ENCODE peak calls at places on chromosomes 2 and 18, in nine cellular contexts. Z is gastrocnemius medialis, I is testis, J is OCI-LY7, W is type B pancreatic cell, G is chondrocyte, M is H9, F is lower lobe of right lung, S is astrocyte of the spinal cord. B is an unnamed sample.

GRCh38 chr2:127984551-127984950 is 43.3 kb downstream of the SAP130 start:
- DNase-seq in Z (no peak), I (no peak), J (no peak), W (no peak), G (no peak), M (no peak), F (no peak), S (no peak), B (no peak)

GRCh38 chr2:158395166-158395565 is 61.4 kb downstream of the CCDC148 start:
- DNase-seq in Z (no peak), I (no peak), J (no peak), W (no peak), G (no peak), M (no peak), F (no peak), S (peak; percentile 20), B (no peak)

GRCh38 chr2:2791606-2792005 is 460.5 kb upstream of the MYT1L start:
- DNase-seq in Z (no peak), I (no peak), J (no peak), W (no peak), G (no peak), M (no peak), F (no peak), S (no peak), B (no peak)

GRCh38 chr2:206257861-206258260 is 16.6 kb upstream of the ZDBF2 start:
- DNase-seq in Z (no peak), I (no peak), J (no peak), W (no peak), G (no peak), M (no peak), F (no peak), S (no peak), B (no peak)

GRCh38 chr2:101533611-101534601 is 59.0 kb upstream of the RFX8 start:
- DNase-seq in Z (no peak), I (no peak), J (no peak), W (no peak), G (no peak), M (peak; percentile 59), F (no peak), S (peak; percentile 37), B (no peak)

GRCh38 chr2:70087703-70088507 is 628 bp downstream of the PCBP1 start:
- DNase-seq in Z (peak; percentile 68), I (peak; percentile 44), J (peak; percentile 61), W (peak; percentile 77), G (peak; percentile 90), M (peak; percentile 52), F (peak; percentile 77), S (peak; percentile 66), B (no peak)

GRCh38 chr2:218720048-218721041 is 9.7 kb downstream of the TTLL4 start:
- DNase-seq in Z (no peak), I (no peak), J (no peak), W (no peak), G (no peak), M (peak; percentile 45), F (no peak), S (no peak), B (no peak)

GRCh38 chr2:227503433-227504406 is 31.8 kb downstream of the AGFG1 start:
- DNase-seq in Z (peak; percentile 74), I (no peak), J (no peak), W (no peak), G (no peak), M (no peak), F (no peak), S (peak; percentile 61), B (no peak)

GRCh38 chr2:236193026-236193425 is 24.8 kb upstream of the GBX2 start:
- DNase-seq in Z (no peak), I (no peak), J (no peak), W (no peak), G (no peak), M (no peak), F (no peak), S (no peak), B (no peak)

DNA sequence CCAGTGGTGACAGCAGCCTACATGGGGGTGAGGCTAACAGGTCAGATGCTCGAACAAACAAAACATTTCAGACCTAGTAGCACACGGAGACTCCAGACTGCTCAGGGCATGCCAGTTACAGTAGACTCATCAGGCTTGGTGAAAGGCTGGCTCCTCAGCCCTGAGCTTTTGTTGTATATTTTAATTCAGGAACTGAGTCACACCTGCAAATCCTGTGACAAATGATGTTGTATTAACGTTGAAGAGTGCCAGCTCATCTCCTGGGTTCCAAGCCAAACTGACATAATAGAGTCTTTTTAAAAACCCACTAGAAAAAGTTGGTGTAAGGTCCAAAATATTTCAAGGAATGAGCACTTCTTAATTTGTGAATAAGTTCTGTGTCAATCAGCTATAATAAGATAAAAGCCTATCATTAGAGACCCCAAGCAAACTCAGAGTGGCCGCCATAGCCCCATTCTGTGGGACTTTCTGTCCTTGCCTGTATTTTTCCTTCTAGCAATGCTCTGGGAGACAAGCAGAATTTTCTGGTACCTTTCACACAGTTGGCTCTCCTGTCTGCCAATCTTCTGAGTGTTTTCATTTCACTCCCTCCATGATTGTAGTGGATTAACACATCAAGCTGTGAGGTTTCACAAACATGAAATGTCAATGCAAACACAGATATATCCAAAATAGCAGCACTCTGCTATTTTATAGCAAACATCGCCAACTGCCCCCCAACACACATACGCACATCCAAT is 65.1 kb downstream of the C1D start:
- DNase-seq in Z (no peak), I (no peak), J (no peak), W (no peak), G (no peak), M (no peak), F (no peak), S (peak; percentile 64), B (no peak)
- TF ChIP-seq CTCF in Z (no peak), I (no peak), J (no peak), W (no peak), G (no peak), M (no peak), F (no peak), S (no peak), B (no peak)

GRCh38 chr2:45826476-45826875 is 175.0 kb downstream of the PRKCE start:
- DNase-seq in Z (no peak), I (no peak), J (no peak), W (no peak), G (no peak), M (no peak), F (no peak), S (no peak), B (no peak)

GRCh38 chr2:45823723-45824206 is 172.3 kb downstream of the PRKCE start:
- DNase-seq in Z (peak; percentile 99), I (no peak), J (no peak), W (no peak), G (no peak), M (no peak), F (peak; percentile 78), S (no peak), B (no peak)

GRCh38 chr2:45822272-45822630 is 170.8 kb downstream of the PRKCE start:
- DNase-seq in Z (peak; percentile 42), I (no peak), J (no peak), W (no peak), G (no peak), M (no peak), F (no peak), S (peak; percentile 65), B (no peak)

GRCh38 chr2:45826889-45827635 is 175.6 kb downstream of the PRKCE start:
- DNase-seq in Z (peak; percentile 88), I (no peak), J (no peak), W (no peak), G (no peak), M (no peak), F (no peak), S (peak; percentile 57), B (no peak)

DNA sequence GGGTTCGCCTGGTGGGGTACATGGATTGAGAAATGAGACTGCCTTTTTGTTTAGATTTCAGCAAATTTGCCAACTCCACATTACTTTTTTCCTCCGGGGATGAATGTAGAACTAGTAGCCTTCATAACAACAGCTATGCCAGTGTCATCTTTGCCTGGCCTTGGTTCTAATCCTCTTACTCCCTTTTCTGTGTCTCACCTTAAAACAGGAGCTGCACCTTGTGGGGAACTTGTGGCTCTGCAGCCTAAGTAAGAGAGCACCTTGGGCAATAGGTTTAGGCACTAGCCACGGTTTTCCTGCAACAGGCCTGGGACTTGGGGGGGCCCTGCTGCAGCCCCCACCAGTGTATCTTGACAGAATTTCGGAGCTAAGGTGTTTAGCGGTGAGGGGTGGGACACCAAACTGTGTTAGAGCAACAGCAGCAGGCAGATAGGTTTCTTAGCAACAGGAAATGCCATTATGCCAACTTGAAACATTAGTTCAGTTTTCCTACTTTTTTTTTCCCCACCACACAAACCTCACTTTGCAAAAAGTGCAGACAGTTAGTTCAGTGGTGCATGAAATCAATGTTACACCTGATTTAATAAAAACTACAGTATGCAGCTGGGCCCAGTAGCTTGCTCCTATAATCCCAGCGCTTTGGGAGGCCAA is 173.7 kb downstream of the PRKCE start:
- DNase-seq in Z (no peak), I (no peak), J (peak; percentile 25), W (no peak), G (no peak), M (no peak), F (no peak), S (peak; percentile 56), B (no peak)
- TF ChIP-seq CTCF in Z (no peak), I (no peak), J (peak; percentile 23), W (no peak), G (no peak), M (peak; percentile 49), F (no peak), S (no peak), B (no peak)

DNA sequence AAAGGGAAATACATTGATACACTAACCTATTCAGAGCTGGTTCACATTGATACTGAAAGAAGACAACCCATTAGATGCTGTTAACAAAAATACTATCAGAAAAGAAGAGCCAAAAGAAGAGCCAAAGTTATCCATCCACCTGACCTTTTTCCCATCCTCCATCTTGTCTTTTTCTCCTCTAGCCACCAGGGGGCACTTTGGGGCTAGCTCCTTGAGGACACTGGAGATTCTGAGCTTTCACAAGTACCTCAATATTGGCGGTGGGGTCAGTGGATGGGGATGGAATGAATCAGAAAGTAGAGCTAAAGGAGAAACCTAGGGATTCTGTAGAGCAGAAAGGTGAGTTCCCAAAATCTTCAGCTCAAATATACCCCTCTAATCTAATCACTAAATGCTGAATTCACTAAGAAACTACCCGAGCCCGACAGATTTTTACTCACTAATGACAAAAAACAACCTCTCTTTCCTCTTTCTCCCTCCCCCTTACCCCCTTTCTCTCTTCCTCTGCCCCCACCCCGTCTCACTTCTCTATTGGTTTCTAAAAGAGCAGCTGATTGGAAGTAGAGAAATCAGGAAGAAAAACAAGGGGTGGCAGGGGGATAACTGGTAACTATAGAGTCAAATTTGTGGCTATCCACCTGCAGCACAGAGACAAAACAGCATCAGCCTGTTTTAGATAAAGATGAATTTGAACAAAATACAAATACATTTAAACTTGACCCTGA is 203.3 kb downstream of the TCF4 start:
- DNase-seq in Z (no peak), I (peak; percentile 60), J (peak; percentile 31), W (no peak), G (no peak), M (peak; percentile 54), F (no peak), S (peak; percentile 46), B (peak; percentile 28)
- TF ChIP-seq CTCF in Z (peak; percentile 36), I (peak; percentile 50), J (peak; percentile 75), W (peak; percentile 72), G (peak; percentile 79), M (peak; percentile 86), F (peak; percentile 52), S (peak; percentile 75), B (peak; percentile 28)

GRCh38 chr2:238024986-238025385 is 35.8 kb upstream of the SCLY start:
- DNase-seq in Z (no peak), I (no peak), J (no peak), W (peak; percentile 39), G (no peak), M (no peak), F (no peak), S (peak; percentile 56), B (no peak)
- TF ChIP-seq CTCF in Z (no peak), I (no peak), J (no peak), W (no peak), G (no peak), M (no peak), F (no peak), S (no peak), B (no peak)

GRCh38 chr2:200575957-200576356 is 9.9 kb upstream of the AOX1 start:
- DNase-seq in Z (no peak), I (no peak), J (peak; percentile 28), W (no peak), G (no peak), M (no peak), F (no peak), S (peak; percentile 22), B (peak; percentile 15)
- TF ChIP-seq CTCF in Z (no peak), I (no peak), J (peak; percentile 81), W (peak; percentile 58), G (peak; percentile 79), M (peak; percentile 63), F (peak; percentile 40), S (peak; percentile 24), B (no peak)